ENCODE peak calls at places on chromosomes 5 and 9, in five cellular contexts. Y is erythroblast, M is mesenchymal stem cell, P is GM12892, N is fibroblast of villous mesenchyme. F is an unnamed sample.

GRCh38 chr5:127012933-127013332 is 17.4 kb downstream of the MARCHF3 start:
- DNase-seq in N (peak; percentile 34), M (peak; percentile 16), Y (no peak), P (no peak), F (no peak)

GRCh38 chr9:35813434-35814105 is 1.3 kb downstream of the HINT2 start:
- DNase-seq in N (no peak), M (peak; percentile 49), P (no peak), Y (peak; percentile 58), F (peak; percentile 43)

GRCh38 chr5:173622639-173623038 is 6.2 kb upstream of the BOD1 start:
- DNase-seq in P (no peak), N (no peak), Y (no peak), M (no peak), F (no peak)

GRCh38 chr5:173688708-173689107 is 72.3 kb upstream of the BOD1 start:
- DNase-seq in P (no peak), N (peak; percentile 20), Y (peak; percentile 32), M (no peak), F (peak; percentile 53)

GRCh38 chr9:99368341-99369326 is 146.6 kb downstream of the SEC61B start:
- DNase-seq in Y (no peak), M (peak; percentile 79), P (peak; percentile 41), N (peak; percentile 73), F (no peak)

GRCh38 chr5:44887722-44888121 is 79.0 kb downstream of the MRPS30 start:
- DNase-seq in P (no peak), Y (no peak), N (no peak), M (no peak), F (no peak)

GRCh38 chr5:66689522-66690220 is 93.5 kb downstream of the MAST4 start:
- DNase-seq in N (no peak), P (no peak), Y (no peak), M (no peak), F (no peak)

GRCh38 chr5:5544094-5544663 is 121.7 kb downstream of the ICE1 start:
- DNase-seq in Y (no peak), M (no peak), P (no peak), N (no peak), F (no peak)

GRCh38 chr5:172496671-172497371 is 42.5 kb upstream of the SH3PXD2B start:
- DNase-seq in Y (no peak), N (peak; percentile 20), P (no peak), M (peak; percentile 18), F (no peak)

GRCh38 chr5:36778336-36778735 is 98.2 kb upstream of the NIPBL start:
- DNase-seq in P (no peak), M (no peak), Y (no peak), N (no peak), F (no peak)

GRCh38 chr9:101027246-101027645 is 1.3 kb upstream of the PLPPR1 start:
- DNase-seq in M (no peak), P (no peak), N (no peak), Y (no peak), F (no peak)

GRCh38 chr5:43839218-43839617 is 236.2 kb downstream of the NNT start:
- DNase-seq in M (peak; percentile 3), P (no peak), Y (no peak), N (peak; percentile 27), F (no peak)

GRCh38 chr5:175892401-175892800 is 21.0 kb downstream of the CPLX2 start:
- DNase-seq in M (no peak), N (no peak), Y (no peak), P (no peak), F (peak; percentile 37)

GRCh38 chr5:11251242-11251641 is 490.2 kb upstream of the DAP start:
- DNase-seq in Y (no peak), M (peak; percentile 15), N (peak; percentile 1), P (no peak), F (no peak)

GRCh38 chr5:151092750-151093149 is 11.9 kb upstream of the TNIP1 start:
- DNase-seq in Y (no peak), N (peak; percentile 62), M (peak; percentile 88), P (no peak), F (no peak)

GRCh38 chr5:154878642-154879335 is 20.4 kb downstream of the CNOT8 start:
- DNase-seq in M (no peak), N (no peak), Y (no peak), P (no peak), F (no peak)

GRCh38 chr5:76694317-76694716 is 21.6 kb upstream of the F2R start:
- DNase-seq in N (no peak), M (no peak), P (no peak), Y (no peak), F (no peak)

GRCh38 chr9:114906922-114907571 is 23.3 kb downstream of the TNFSF8 start:
- DNase-seq in M (peak; percentile 68), N (peak; percentile 66), P (no peak), Y (peak; percentile 16), F (no peak)

GRCh38 chr5:43041131-43041668 is 1.1 kb upstream of the ANXA2R start:
- DNase-seq in P (no peak), N (no peak), Y (peak; percentile 82), M (no peak), F (peak; percentile 74)

GRCh38 chr9:137452761-137453642 is 6.1 kb downstream of the NSMF start:
- DNase-seq in P (no peak), Y (no peak), M (no peak), N (no peak), F (no peak)

GRCh38 chr5:88889165-88890069 is 6.4 kb upstream of the MEF2C start:
- DNase-seq in P (peak; percentile 27), Y (peak; percentile 50), N (peak; percentile 27), M (peak; percentile 60), F (no peak)

GRCh38 chr5:15526413-15526812 is 26.4 kb downstream of the FBXL7 start:
- DNase-seq in P (no peak), Y (no peak), N (peak; percentile 22), M (no peak), F (no peak)

GRCh38 chr5:173778784-173779304 is 109.3 kb upstream of the CPEB4 start:
- DNase-seq in M (peak; percentile 50), N (peak; percentile 42), P (no peak), Y (peak; percentile 86), F (no peak)

GRCh38 chr9:649128-650074 is 192.1 kb upstream of the DMRT1 start:
- DNase-seq in Y (no peak), N (no peak), M (no peak), P (no peak), F (no peak)

GRCh38 chr5:56480305-56481146 is 247.4 kb upstream of the ANKRD55 start:
- DNase-seq in N (peak; percentile 87), P (peak; percentile 18), Y (no peak), M (peak; percentile 76), F (no peak)

GRCh38 chr9:14029811-14030210 is 284.1 kb downstream of the NFIB start:
- DNase-seq in M (no peak), Y (no peak), P (no peak), N (no peak), F (no peak)

GRCh38 chr5:111707624-111708165 is 49.3 kb downstream of the NREP start:
- DNase-seq in Y (no peak), P (no peak), N (no peak), M (no peak), F (no peak)

GRCh38 chr5:35129921-35130485 is 82.3 kb upstream of the AGXT2 start:
- DNase-seq in P (no peak), N (no peak), Y (no peak), M (peak; percentile 19), F (no peak)

GRCh38 chr9:88418715-88419540 is 30.7 kb downstream of the SPIN1 start:
- DNase-seq in M (no peak), P (no peak), N (no peak), Y (no peak), F (no peak)

GRCh38 chr9:91659529-91660294 is 236.1 kb upstream of the NFIL3 start:
- DNase-seq in Y (peak; percentile 21), P (no peak), N (peak; percentile 41), M (peak; percentile 47), F (peak; percentile 42)

GRCh38 chr9:73916016-73916673 is 581.0 kb upstream of the RORB start:
- DNase-seq in M (peak; percentile 1), P (no peak), Y (no peak), N (peak; percentile 8), F (no peak)